ENCODE peak calls at places on chromosomes 1 and 21, in five cellular contexts. One of them, this sample, is unnamed.
A peak's percentile ranks its signal among the peaks of the same experiment; 100 is the strongest.

GRCh38 chr21:46155514-46156377 is at the start of gene FTCD:
- DNase-seq in head of caudate nucleus: no peak
- DNase-seq in effector CD4-positive, alpha-beta T cell: no peak
- DNase-seq in NCI-H1417: no peak
- DNase-seq in mucosa of gallbladder: no peak
- DNase-seq in this sample: peak; percentile 9

GRCh38 chr1:24643362-24644346 is 552 bp downstream of the SRRM1 start:
- DNase-seq in NCI-H1417: peak; percentile 46
- DNase-seq in head of caudate nucleus: no peak
- DNase-seq in mucosa of gallbladder: peak; percentile 16
- DNase-seq in effector CD4-positive, alpha-beta T cell: peak; percentile 40
- DNase-seq in this sample: no peak

GRCh38 chr1:61043010-61043820 is 39.1 kb upstream of the NFIA start:
- DNase-seq in mucosa of gallbladder: peak; percentile 88
- DNase-seq in NCI-H1417: peak; percentile 64
- DNase-seq in head of caudate nucleus: peak; percentile 91
- DNase-seq in effector CD4-positive, alpha-beta T cell: peak; percentile 73
- DNase-seq in this sample: peak; percentile 34

GRCh38 chr1:35120458-35121133 is 41.4 kb downstream of the ZMYM1 start:
- DNase-seq in mucosa of gallbladder: peak; percentile 10
- DNase-seq in effector CD4-positive, alpha-beta T cell: no peak
- DNase-seq in head of caudate nucleus: peak; percentile 16
- DNase-seq in NCI-H1417: no peak
- DNase-seq in this sample: peak; percentile 5

GRCh38 chr1:210222288-210223006 is 10.1 kb upstream of the SERTAD4 start:
- DNase-seq in effector CD4-positive, alpha-beta T cell: no peak
- DNase-seq in head of caudate nucleus: no peak
- DNase-seq in NCI-H1417: no peak
- DNase-seq in mucosa of gallbladder: peak; percentile 71
- DNase-seq in this sample: no peak

GRCh38 chr1:234018816-234019215 is 114.3 kb downstream of the SLC35F3 start:
- DNase-seq in mucosa of gallbladder: no peak
- DNase-seq in effector CD4-positive, alpha-beta T cell: no peak
- DNase-seq in NCI-H1417: no peak
- DNase-seq in head of caudate nucleus: no peak
- DNase-seq in this sample: no peak

GRCh38 chr1:27353629-27354028 is 11.8 kb downstream of the SYTL1 start:
- DNase-seq in effector CD4-positive, alpha-beta T cell: no peak
- DNase-seq in NCI-H1417: no peak
- DNase-seq in mucosa of gallbladder: no peak
- DNase-seq in head of caudate nucleus: no peak
- DNase-seq in this sample: no peak

GRCh38 chr1:227950735-227951224 is 3.0 kb upstream of the WNT9A start:
- DNase-seq in effector CD4-positive, alpha-beta T cell: no peak
- DNase-seq in mucosa of gallbladder: no peak
- DNase-seq in NCI-H1417: no peak
- DNase-seq in head of caudate nucleus: peak; percentile 8
- DNase-seq in this sample: no peak

GRCh38 chr1:238466459-238466858 is 575.7 kb upstream of the ZP4 start:
- DNase-seq in effector CD4-positive, alpha-beta T cell: no peak
- DNase-seq in mucosa of gallbladder: no peak
- DNase-seq in head of caudate nucleus: no peak
- DNase-seq in NCI-H1417: no peak
- DNase-seq in this sample: no peak

GRCh38 chr1:107135466-107135865 is 5.4 kb upstream of the NTNG1 start:
- DNase-seq in NCI-H1417: no peak
- DNase-seq in mucosa of gallbladder: no peak
- DNase-seq in head of caudate nucleus: no peak
- DNase-seq in effector CD4-positive, alpha-beta T cell: no peak
- DNase-seq in this sample: no peak

GRCh38 chr1:232306269-232306911 is 323.5 kb downstream of the SIPA1L2 start:
- DNase-seq in mucosa of gallbladder: peak; percentile 50
- DNase-seq in effector CD4-positive, alpha-beta T cell: no peak
- DNase-seq in head of caudate nucleus: no peak
- DNase-seq in NCI-H1417: no peak
- DNase-seq in this sample: no peak

GRCh38 chr1:174266476-174266875 is 107.2 kb downstream of the RABGAP1L start:
- DNase-seq in head of caudate nucleus: no peak
- DNase-seq in NCI-H1417: no peak
- DNase-seq in effector CD4-positive, alpha-beta T cell: no peak
- DNase-seq in mucosa of gallbladder: no peak
- DNase-seq in this sample: no peak

GRCh38 chr1:22076346-22076745 is 23.8 kb downstream of the CDC42 start:
- DNase-seq in mucosa of gallbladder: no peak
- DNase-seq in head of caudate nucleus: no peak
- DNase-seq in NCI-H1417: no peak
- DNase-seq in effector CD4-positive, alpha-beta T cell: no peak
- DNase-seq in this sample: no peak

GRCh38 chr1:183932412-183932811 is 105.1 kb downstream of the COLGALT2 start:
- DNase-seq in NCI-H1417: no peak
- DNase-seq in head of caudate nucleus: peak; percentile 79
- DNase-seq in mucosa of gallbladder: peak; percentile 57
- DNase-seq in effector CD4-positive, alpha-beta T cell: no peak
- DNase-seq in this sample: no peak

GRCh38 chr1:10788592-10789006 is 7.8 kb downstream of the CASZ1 start:
- DNase-seq in effector CD4-positive, alpha-beta T cell: no peak
- DNase-seq in mucosa of gallbladder: peak; percentile 44
- DNase-seq in NCI-H1417: peak; percentile 25
- DNase-seq in head of caudate nucleus: peak; percentile 68
- DNase-seq in this sample: peak; percentile 48

This sample was measured in BE2C.